ENCODE peak calls at places on chromosomes 4 and X, in eight cellular contexts. B, V, Z, E, M, Q, I and T are unnamed samples.

GRCh38 chr4:102172341-102172740 is 172.9 kb downstream of the SLC39A8 start:
- DNase-seq in M (no peak), B (no peak), Q (no peak), V (no peak), I (no peak), E (no peak), Z (peak; percentile 52), T (no peak)

GRCh38 chr4:80069108-80069836 is 3.8 kb downstream of the ANTXR2 start:
- DNase-seq in Z (peak; percentile 66), E (no peak), M (no peak), B (no peak), I (no peak), Q (peak; percentile 65), V (no peak), T (peak; percentile 27)

GRCh38 chr4:173527103-173527876 is 2.7 kb downstream of the HAND2 start:
- DNase-seq in I (no peak), M (no peak), Z (no peak), Q (peak; percentile 62), B (no peak), E (no peak), V (peak; percentile 45), T (no peak)

GRCh38 chr4:80036949-80037348 is 36.1 kb downstream of the ANTXR2 start:
- DNase-seq in V (no peak), B (peak; percentile 0), M (no peak), Z (peak; percentile 79), I (no peak), Q (peak; percentile 87), E (no peak), T (no peak)

GRCh38 chrX:16114640-16115039 is 8.7 kb upstream of the GRPR start:
- DNase-seq in I (no peak), E (no peak), M (no peak), B (peak; percentile 23), V (no peak), Q (peak; percentile 94), Z (peak; percentile 81), T (peak; percentile 22)

GRCh38 chr4:38670061-38670894 is 6.3 kb downstream of the KLF3 start:
- DNase-seq in V (no peak), B (no peak), Z (no peak), E (no peak), I (no peak), M (no peak), Q (no peak), T (no peak)

GRCh38 chr4:36088542-36088941 is 155.8 kb downstream of the ARAP2 start:
- DNase-seq in V (no peak), M (no peak), I (no peak), Q (no peak), E (no peak), Z (peak; percentile 59), B (no peak), T (no peak)

GRCh38 chr4:23827971-23828680 is 61.7 kb downstream of the PPARGC1A start:
- DNase-seq in B (no peak), M (no peak), Q (peak; percentile 8), Z (peak; percentile 70), E (no peak), V (no peak), I (no peak), T (peak; percentile 3)

GRCh38 chrX:153934473-153935325 is at the start of gene NAA10:
- DNase-seq in V (peak; percentile 70), Z (peak; percentile 65), E (peak; percentile 78), M (peak; percentile 55), Q (peak; percentile 63), B (peak; percentile 73), I (no peak), T (peak; percentile 63)

GRCh38 chr4:13963601-13964000 is 336.1 kb upstream of the BOD1L1 start:
- DNase-seq in I (peak; percentile 9), B (no peak), M (no peak), Z (peak; percentile 71), E (no peak), Q (peak; percentile 85), V (no peak), T (no peak)

DNA sequence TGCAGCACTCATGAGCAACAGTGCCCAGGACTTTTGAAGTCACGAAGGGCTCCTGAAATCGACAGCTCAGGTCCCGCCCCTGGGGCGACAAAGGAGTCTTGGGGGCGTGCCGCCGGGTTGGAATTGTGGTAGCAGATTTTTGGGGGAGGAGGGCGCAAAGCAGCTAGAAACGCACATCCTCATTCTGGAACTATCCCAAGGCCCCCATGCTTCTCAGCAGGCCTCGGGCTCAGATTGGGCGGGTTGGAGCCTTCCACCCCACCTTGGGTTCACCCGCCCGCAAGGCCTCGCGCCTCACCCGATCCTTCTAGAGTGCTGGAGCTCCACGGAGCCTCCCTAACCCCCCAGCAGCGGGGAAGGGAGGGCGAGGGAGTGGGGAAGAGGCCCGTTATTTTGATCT is 85.6 kb downstream of the HPRT1 start:
- DNase-seq in M (no peak), I (no peak), V (no peak), B (no peak), E (no peak), Z (no peak), Q (peak; percentile 53), T (no peak)
- TF ChIP-seq CTCF in M (no peak), I (no peak), V (no peak), B (no peak), E (no peak), Z (no peak), Q (no peak), T (no peak)

GRCh38 chrX:119692241-119693031 is 532 bp downstream of the SEPTIN6 start:
- DNase-seq in M (peak; percentile 64), I (no peak), Z (peak; percentile 27), B (peak; percentile 37), V (peak; percentile 80), E (no peak), Q (peak; percentile 64), T (peak; percentile 41)
- TF ChIP-seq CTCF in M (peak; percentile 16), I (no peak), Z (peak; percentile 11), B (peak; percentile 28), V (no peak), E (no peak), Q (no peak), T (no peak)

GRCh38 chrX:19889582-19890342 is 2.4 kb upstream of the SH3KBP1 start:
- DNase-seq in M (peak; percentile 42), V (no peak), E (no peak), Q (peak; percentile 66), B (peak; percentile 28), Z (peak; percentile 73), I (no peak), T (peak; percentile 87)
- TF ChIP-seq CTCF in M (no peak), V (no peak), E (no peak), Q (no peak), B (peak; percentile 42), Z (no peak), I (no peak), T (no peak)

DNA sequence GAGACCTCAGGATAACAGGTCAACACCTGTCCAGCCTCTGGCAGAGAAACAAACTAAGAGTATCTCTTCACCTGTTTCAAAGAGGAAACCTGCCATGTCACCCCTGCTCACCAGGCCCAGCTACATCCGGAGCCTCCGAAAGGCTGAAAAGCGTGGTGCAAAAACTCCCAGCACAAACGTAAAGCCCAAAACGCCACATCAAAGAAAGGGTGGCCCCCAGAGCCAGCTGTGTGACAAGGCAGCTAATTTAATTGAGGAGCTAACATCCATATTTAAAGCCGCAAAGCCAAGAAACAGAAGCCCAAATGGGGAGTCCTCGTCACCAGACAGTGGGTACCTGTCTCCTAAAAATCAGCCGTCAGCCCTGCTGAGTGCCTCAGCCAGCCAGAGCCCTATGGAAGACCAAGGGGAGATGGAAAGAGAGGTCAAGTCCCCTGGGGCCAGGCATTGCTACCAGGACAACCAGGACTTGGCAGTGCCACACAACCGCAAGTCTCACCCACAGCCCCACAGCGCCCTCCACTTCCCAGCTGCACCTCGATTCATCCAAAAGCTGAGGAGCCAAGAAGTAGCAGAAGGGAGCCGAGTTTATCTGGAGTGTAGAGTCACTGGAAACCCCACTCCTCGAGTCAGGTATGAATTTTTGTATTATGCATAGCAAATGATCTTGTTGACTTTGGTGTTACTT is 15.1 kb downstream of the PALLD start:
- DNase-seq in B (no peak), Q (no peak), E (no peak), I (no peak), Z (no peak), M (peak; percentile 57), V (peak; percentile 74), T (no peak)
- TF ChIP-seq CTCF in B (no peak), Q (no peak), E (no peak), I (no peak), Z (no peak), M (no peak), V (no peak), T (no peak)

DNA sequence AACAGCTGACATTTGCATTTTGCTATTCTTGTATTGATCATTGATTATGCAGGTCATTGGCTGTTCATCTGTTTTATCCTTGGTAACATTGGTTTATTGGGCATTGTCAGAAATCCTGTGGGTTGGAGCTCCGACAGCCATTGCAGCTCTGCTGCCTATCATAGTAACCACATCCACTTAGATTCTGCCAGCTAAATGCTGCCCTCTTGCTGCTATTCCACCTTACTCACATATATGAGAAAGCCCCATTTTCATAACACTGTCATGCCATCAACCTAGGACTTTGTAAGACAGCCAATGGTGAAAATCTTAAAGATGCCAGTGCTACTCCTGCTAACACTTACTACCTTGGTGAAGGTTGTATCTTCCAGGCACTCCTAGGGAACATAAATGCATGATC is 187.3 kb upstream of the CXCL13 start:
- DNase-seq in Z (peak; percentile 2), E (no peak), V (no peak), M (no peak), I (no peak), B (peak; percentile 0), Q (peak; percentile 8), T (peak; percentile 34)
- TF ChIP-seq CTCF in Z (peak; percentile 5), E (no peak), V (no peak), M (no peak), I (no peak), B (peak; percentile 31), Q (peak; percentile 27), T (peak; percentile 19)

DNA sequence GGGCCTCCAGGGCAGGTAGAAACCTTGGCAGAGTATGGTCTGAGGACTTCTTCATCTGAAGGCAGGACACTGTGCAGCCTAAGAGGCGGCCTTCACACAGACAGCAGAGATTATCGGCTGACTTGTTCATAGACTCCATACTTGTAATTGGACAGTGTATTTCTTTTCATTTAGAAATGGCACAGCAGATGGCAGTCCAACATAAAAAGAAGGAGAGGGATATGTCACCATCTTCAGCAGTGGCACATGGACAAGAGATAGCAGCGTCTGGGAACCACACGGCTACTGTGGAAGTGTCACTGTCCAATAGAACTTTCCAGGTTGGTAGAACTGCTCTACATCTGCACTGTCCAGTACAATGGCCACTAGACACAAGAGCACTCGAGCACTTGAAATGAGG is 21.7 kb upstream of the GEMIN8 start:
- DNase-seq in I (no peak), M (no peak), E (no peak), Z (no peak), B (no peak), Q (peak; percentile 14), V (no peak), T (no peak)
- TF ChIP-seq CTCF in I (no peak), M (no peak), E (no peak), Z (no peak), B (peak; percentile 25), Q (no peak), V (no peak), T (no peak)

DNA sequence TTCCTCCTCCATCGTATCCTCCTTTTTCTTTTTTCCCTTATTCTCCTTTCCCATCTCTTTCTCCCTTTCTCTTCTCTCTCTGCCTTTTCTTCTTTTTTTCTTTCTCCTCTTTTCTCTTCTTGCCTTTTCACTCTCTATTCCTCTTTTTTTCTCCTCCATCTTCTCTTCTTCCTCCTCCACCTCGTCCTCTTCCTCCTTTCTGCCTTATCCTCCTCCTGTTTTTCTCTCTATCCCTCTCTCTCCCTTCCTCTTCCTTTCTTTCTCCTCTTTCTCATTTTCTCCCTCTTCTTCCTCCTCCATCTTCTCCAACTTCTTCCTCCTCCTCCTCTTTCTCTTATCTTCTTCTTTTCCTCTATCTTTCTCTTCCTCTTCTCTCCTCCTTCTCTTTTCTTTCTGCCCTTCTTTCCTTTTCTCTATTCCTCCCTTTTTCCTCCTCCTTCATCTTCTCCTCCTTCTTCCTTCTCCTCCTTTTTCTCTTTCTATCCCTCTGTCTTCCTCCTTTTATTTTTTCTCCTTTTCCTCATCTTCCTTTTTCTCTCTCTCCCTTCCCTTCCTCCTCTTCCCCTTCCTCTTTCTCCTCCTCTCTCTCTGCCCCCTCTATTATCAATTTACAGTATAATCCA is 269.1 kb downstream of the DHRSX start:
- DNase-seq in V (no peak), M (no peak), I (no peak), Q (no peak), Z (no peak), E (no peak), B (no peak), T (no peak)
- TF ChIP-seq CTCF in V (peak; percentile 40), M (peak; percentile 17), I (no peak), Q (no peak), Z (no peak), E (no peak), B (no peak), T (no peak)